ENCODE peak calls at places on chromosomes 3 and 15, in four cellular contexts. One of them, this sample, is unnamed.

GRCh38 chr3:139251529-139251928 is 92.3 kb upstream of the MRPS22 start:
- DNase-seq in stimulated activated CD8-positive, alpha-beta memory T cell treated with anti-CD3 and anti-CD28 coated beads, Interleukin-15, amount 100 ng/mL, for 24 hours: no peak
- DNase-seq in Ammon's horn: no peak
- DNase-seq in midbrain: no peak
- DNase-seq in this sample: no peak

GRCh38 chr15:67462802-67463201 is 58.1 kb upstream of the C15orf61 start:
- DNase-seq in stimulated activated CD8-positive, alpha-beta memory T cell treated with anti-CD3 and anti-CD28 coated beads, Interleukin-15, amount 100 ng/mL, for 24 hours: no peak
- DNase-seq in Ammon's horn: no peak
- DNase-seq in midbrain: no peak
- DNase-seq in this sample: no peak

GRCh38 chr3:22713936-22714335 is 489.2 kb upstream of the UBE2E2 start:
- DNase-seq in stimulated activated CD8-positive, alpha-beta memory T cell treated with anti-CD3 and anti-CD28 coated beads, Interleukin-15, amount 100 ng/mL, for 24 hours: no peak
- DNase-seq in Ammon's horn: no peak
- DNase-seq in midbrain: no peak
- DNase-seq in this sample: no peak

GRCh38 chr3:64830681-64831080 is 142.9 kb upstream of the ADAMTS9 start:
- DNase-seq in stimulated activated CD8-positive, alpha-beta memory T cell treated with anti-CD3 and anti-CD28 coated beads, Interleukin-15, amount 100 ng/mL, for 24 hours: no peak
- DNase-seq in Ammon's horn: no peak
- DNase-seq in midbrain: no peak
- DNase-seq in this sample: no peak

GRCh38 chr15:55823191-55823670 is 80.3 kb upstream of the PRTG start:
- DNase-seq in stimulated activated CD8-positive, alpha-beta memory T cell treated with anti-CD3 and anti-CD28 coated beads, Interleukin-15, amount 100 ng/mL, for 24 hours: no peak
- DNase-seq in Ammon's horn: no peak
- DNase-seq in midbrain: no peak
- DNase-seq in this sample: peak

GRCh38 chr15:38073278-38073930 is 139.0 kb downstream of the TMCO5A start:
- DNase-seq in stimulated activated CD8-positive, alpha-beta memory T cell treated with anti-CD3 and anti-CD28 coated beads, Interleukin-15, amount 100 ng/mL, for 24 hours: no peak
- DNase-seq in Ammon's horn: no peak
- DNase-seq in midbrain: no peak
- DNase-seq in this sample: no peak

GRCh38 chr15:78407889-78408640 is 30.0 kb upstream of the IREB2 start:
- DNase-seq in stimulated activated CD8-positive, alpha-beta memory T cell treated with anti-CD3 and anti-CD28 coated beads, Interleukin-15, amount 100 ng/mL, for 24 hours: no peak
- DNase-seq in Ammon's horn: no peak
- DNase-seq in midbrain: no peak
- DNase-seq in this sample: no peak

GRCh38 chr15:54101664-54102270 is 123.5 kb downstream of the UNC13C start:
- DNase-seq in stimulated activated CD8-positive, alpha-beta memory T cell treated with anti-CD3 and anti-CD28 coated beads, Interleukin-15, amount 100 ng/mL, for 24 hours: no peak
- DNase-seq in Ammon's horn: no peak
- DNase-seq in midbrain: no peak
- DNase-seq in this sample: no peak

GRCh38 chr15:92693922-92694331 is 38.4 kb upstream of the FAM174B start:
- DNase-seq in stimulated activated CD8-positive, alpha-beta memory T cell treated with anti-CD3 and anti-CD28 coated beads, Interleukin-15, amount 100 ng/mL, for 24 hours: no peak
- DNase-seq in Ammon's horn: peak
- DNase-seq in midbrain: no peak
- DNase-seq in this sample: peak

GRCh38 chr3:195715583-195716266 is 5.1 kb upstream of the MUC20 start:
- DNase-seq in stimulated activated CD8-positive, alpha-beta memory T cell treated with anti-CD3 and anti-CD28 coated beads, Interleukin-15, amount 100 ng/mL, for 24 hours: no peak
- DNase-seq in Ammon's horn: no peak
- DNase-seq in midbrain: no peak
- DNase-seq in this sample: no peak

GRCh38 chr15:99102332-99103235 is 2.3 kb upstream of the SYNM start:
- DNase-seq in stimulated activated CD8-positive, alpha-beta memory T cell treated with anti-CD3 and anti-CD28 coated beads, Interleukin-15, amount 100 ng/mL, for 24 hours: no peak
- DNase-seq in Ammon's horn: no peak
- DNase-seq in midbrain: no peak
- DNase-seq in this sample: no peak

GRCh38 chr3:132723024-132723462 is 834 bp upstream of the NPHP3 start:
- DNase-seq in stimulated activated CD8-positive, alpha-beta memory T cell treated with anti-CD3 and anti-CD28 coated beads, Interleukin-15, amount 100 ng/mL, for 24 hours: no peak
- DNase-seq in Ammon's horn: no peak
- DNase-seq in midbrain: no peak
- DNase-seq in this sample: no peak

GRCh38 chr15:31262901-31263671 is 63.5 kb upstream of the KLF13 start:
- DNase-seq in stimulated activated CD8-positive, alpha-beta memory T cell treated with anti-CD3 and anti-CD28 coated beads, Interleukin-15, amount 100 ng/mL, for 24 hours: no peak
- DNase-seq in Ammon's horn: peak
- DNase-seq in midbrain: peak
- DNase-seq in this sample: no peak